ENCODE peak calls at places on chromosomes 3 and 15, in seven cellular contexts. One of them, this sample, is unnamed. For H3K36me3, the result is how much of the 10 kb centered on the place peaks cover.

GRCh38 chr3:58027704-58028317 is 19.6 kb downstream of the FLNB start:
- DNase-seq in MM.1S: no peak
- DNase-seq in GM06990: no peak
- DNase-seq in K562: no peak
- DNase-seq in suprapubic skin: no peak
- DNase-seq in GM23338: peak
- DNase-seq in cardiac muscle cell: no peak
- DNase-seq in this sample: no peak

GRCh38 chr3:194251007-194251406 is 100.1 kb downstream of the CPN2 start:
- DNase-seq in GM23338: no peak
- DNase-seq in suprapubic skin: no peak
- DNase-seq in MM.1S: no peak
- DNase-seq in K562: no peak
- DNase-seq in cardiac muscle cell: no peak
- DNase-seq in GM06990: no peak
- DNase-seq in this sample: no peak

GRCh38 chr15:66803182-66803729 is 101.2 kb downstream of the SMAD6 start:
- DNase-seq in MM.1S: no peak
- DNase-seq in suprapubic skin: peak
- DNase-seq in K562: peak
- DNase-seq in GM23338: peak
- DNase-seq in cardiac muscle cell: peak
- DNase-seq in GM06990: no peak
- DNase-seq in this sample: peak

GRCh38 chr3:66553714-66554113 is 52.9 kb upstream of the LRIG1 start:
- DNase-seq in suprapubic skin: no peak
- DNase-seq in K562: no peak
- DNase-seq in GM06990: no peak
- DNase-seq in GM23338: no peak
- DNase-seq in cardiac muscle cell: no peak
- DNase-seq in MM.1S: no peak
- DNase-seq in this sample: no peak

GRCh38 chr3:31106204-31106603 is 211.7 kb upstream of the GADL1 start:
- DNase-seq in GM06990: no peak
- DNase-seq in K562: no peak
- DNase-seq in MM.1S: no peak
- DNase-seq in GM23338: no peak
- DNase-seq in cardiac muscle cell: no peak
- DNase-seq in suprapubic skin: no peak
- DNase-seq in this sample: no peak

GRCh38 chr3:177523991-177524438 is 326.7 kb upstream of the TBL1XR1 start:
- DNase-seq in MM.1S: no peak
- DNase-seq in GM23338: no peak
- DNase-seq in GM06990: no peak
- DNase-seq in cardiac muscle cell: no peak
- DNase-seq in suprapubic skin: no peak
- DNase-seq in K562: no peak
- DNase-seq in this sample: no peak

GRCh38 chr3:11635671-11636371 is 7.9 kb downstream of the VGLL4 start:
- DNase-seq in cardiac muscle cell: no peak
- DNase-seq in K562: no peak
- DNase-seq in MM.1S: no peak
- DNase-seq in GM23338: no peak
- DNase-seq in GM06990: no peak
- DNase-seq in suprapubic skin: no peak
- DNase-seq in this sample: no peak

GRCh38 chr3:100891033-100891432 is 102.2 kb downstream of the ABI3BP start:
- DNase-seq in GM06990: no peak
- DNase-seq in MM.1S: no peak
- DNase-seq in GM23338: peak
- DNase-seq in cardiac muscle cell: no peak
- DNase-seq in suprapubic skin: no peak
- DNase-seq in K562: no peak
- DNase-seq in this sample: no peak

GRCh38 chr3:55929154-55929869 is 442.2 kb upstream of the WNT5A start:
- DNase-seq in suprapubic skin: no peak
- DNase-seq in GM23338: no peak
- DNase-seq in cardiac muscle cell: no peak
- DNase-seq in MM.1S: no peak
- DNase-seq in K562: no peak
- DNase-seq in GM06990: no peak
- DNase-seq in this sample: no peak

GRCh38 chr3:49666592-49666991 is 7.6 kb upstream of the APEH start:
- DNase-seq in cardiac muscle cell: no peak
- DNase-seq in GM06990: no peak
- DNase-seq in GM23338: peak
- DNase-seq in MM.1S: no peak
- DNase-seq in K562: no peak
- DNase-seq in suprapubic skin: no peak
- DNase-seq in this sample: no peak

GRCh38 chr3:30548605-30549004 is 57.8 kb upstream of the TGFBR2 start:
- DNase-seq in GM06990: peak
- DNase-seq in GM23338: peak
- DNase-seq in cardiac muscle cell: no peak
- DNase-seq in K562: peak
- DNase-seq in MM.1S: no peak
- DNase-seq in suprapubic skin: no peak
- DNase-seq in this sample: no peak

GRCh38 chr15:69881760-69882159 is 216.0 kb downstream of the TLE3 start:
- DNase-seq in cardiac muscle cell: no peak
- DNase-seq in GM06990: peak
- DNase-seq in suprapubic skin: no peak
- DNase-seq in K562: no peak
- DNase-seq in MM.1S: peak
- DNase-seq in GM23338: no peak
- DNase-seq in this sample: no peak

GRCh38 chr3:33751320-33751719 is 33.3 kb upstream of the CLASP2 start:
- DNase-seq in GM06990: no peak
- DNase-seq in GM23338: no peak
- DNase-seq in MM.1S: no peak
- DNase-seq in cardiac muscle cell: no peak
- DNase-seq in suprapubic skin: no peak
- DNase-seq in K562: no peak
- DNase-seq in this sample: no peak

GRCh38 chr3:194137314-194138097 is 1.6 kb downstream of the HES1 start:
- DNase-seq in cardiac muscle cell: peak
- DNase-seq in K562: peak
- DNase-seq in GM06990: peak
- DNase-seq in MM.1S: peak
- DNase-seq in suprapubic skin: peak
- DNase-seq in GM23338: peak
- DNase-seq in this sample: no peak

GRCh38 chr15:90004252-90004651 is 3.1 kb downstream of the ZNF710 start:
- DNase-seq in cardiac muscle cell: no peak
- DNase-seq in suprapubic skin: peak
- DNase-seq in MM.1S: no peak
- DNase-seq in K562: no peak
- DNase-seq in GM06990: no peak
- DNase-seq in GM23338: no peak
- DNase-seq in this sample: no peak

GRCh38 chr3:175749981-175750380 is 890.8 kb downstream of the NAALADL2 start:
- DNase-seq in K562: no peak
- DNase-seq in GM23338: no peak
- DNase-seq in GM06990: no peak
- DNase-seq in MM.1S: no peak
- DNase-seq in cardiac muscle cell: no peak
- DNase-seq in suprapubic skin: no peak
- DNase-seq in this sample: no peak

GRCh38 chr3:64260391-64260790 is 35.1 kb upstream of the PRICKLE2 start:
- DNase-seq in MM.1S: no peak
- DNase-seq in suprapubic skin: no peak
- DNase-seq in K562: no peak
- DNase-seq in GM23338: no peak
- DNase-seq in cardiac muscle cell: no peak
- DNase-seq in GM06990: no peak
- DNase-seq in this sample: no peak

GRCh38 chr15:61047783-61048182 is 181.3 kb downstream of the RORA start:
- DNase-seq in GM06990: no peak
- DNase-seq in suprapubic skin: no peak
- DNase-seq in MM.1S: no peak
- DNase-seq in GM23338: no peak
- DNase-seq in K562: no peak
- DNase-seq in cardiac muscle cell: no peak
- DNase-seq in this sample: no peak

GRCh38 chr3:72816843-72817485 is 31.3 kb downstream of the SHQ1 start:
- DNase-seq in suprapubic skin: no peak
- DNase-seq in K562: no peak
- DNase-seq in cardiac muscle cell: no peak
- DNase-seq in GM23338: no peak
- DNase-seq in GM06990: peak
- DNase-seq in MM.1S: peak
- DNase-seq in this sample: no peak

GRCh38 chr3:14240366-14240765 is 61.7 kb downstream of the LSM3 start:
- DNase-seq in cardiac muscle cell: no peak
- DNase-seq in GM23338: no peak
- DNase-seq in K562: no peak
- DNase-seq in MM.1S: no peak
- DNase-seq in suprapubic skin: no peak
- DNase-seq in GM06990: no peak
- DNase-seq in this sample: no peak

GRCh38 chr15:25659251-25659650 is 203.9 kb downstream of the ATP10A start:
- DNase-seq in K562: no peak
- DNase-seq in GM06990: no peak
- DNase-seq in GM23338: no peak
- DNase-seq in cardiac muscle cell: no peak
- DNase-seq in suprapubic skin: no peak
- DNase-seq in MM.1S: no peak
- DNase-seq in this sample: no peak

GRCh38 chr3:123663977-123664376 is 79.1 kb upstream of the HACD2 start:
- DNase-seq in cardiac muscle cell: no peak
- DNase-seq in suprapubic skin: no peak
- DNase-seq in MM.1S: no peak
- DNase-seq in K562: no peak
- DNase-seq in GM23338: no peak
- DNase-seq in GM06990: no peak
- DNase-seq in this sample: no peak

GRCh38 chr3:123660276-123660675 is 75.4 kb upstream of the HACD2 start:
- DNase-seq in GM06990: no peak
- DNase-seq in K562: no peak
- DNase-seq in cardiac muscle cell: no peak
- DNase-seq in suprapubic skin: no peak
- DNase-seq in GM23338: no peak
- DNase-seq in MM.1S: no peak
- DNase-seq in this sample: no peak

GRCh38 chr3:123660900-123661299 is 76.0 kb upstream of the HACD2 start:
- DNase-seq in K562: no peak
- DNase-seq in GM06990: no peak
- DNase-seq in GM23338: no peak
- DNase-seq in MM.1S: no peak
- DNase-seq in suprapubic skin: peak
- DNase-seq in cardiac muscle cell: peak
- DNase-seq in this sample: peak

GRCh38 chr3:123664771-123665170 is 79.9 kb upstream of the HACD2 start:
- DNase-seq in suprapubic skin: no peak
- DNase-seq in GM23338: no peak
- DNase-seq in K562: no peak
- DNase-seq in MM.1S: no peak
- DNase-seq in cardiac muscle cell: no peak
- DNase-seq in GM06990: no peak
- DNase-seq in this sample: no peak

DNA sequence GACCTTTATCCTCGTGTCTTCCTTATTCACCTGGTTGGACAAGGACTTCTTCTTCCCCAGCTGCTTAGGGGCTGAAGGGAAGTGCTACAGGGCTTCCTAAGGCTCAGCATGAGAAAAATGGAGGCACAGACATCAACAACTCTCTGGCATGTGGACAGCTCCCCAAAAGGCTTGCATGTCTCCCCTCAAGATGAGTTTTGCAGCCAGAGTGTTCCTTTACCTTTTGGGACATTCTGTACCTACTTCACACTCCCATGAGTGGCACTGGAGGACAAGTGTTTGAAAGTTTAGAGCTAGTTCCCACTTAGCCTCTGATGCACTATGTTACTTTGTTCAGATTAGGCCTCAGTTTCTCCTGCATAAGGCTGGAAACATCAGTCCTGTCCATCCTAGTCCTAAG is 77.1 kb upstream of the HACD2 start:
- DNase-seq in GM23338: no peak
- DNase-seq in GM06990: no peak
- DNase-seq in cardiac muscle cell: no peak
- DNase-seq in MM.1S: no peak
- DNase-seq in suprapubic skin: no peak
- DNase-seq in K562: no peak
- DNase-seq in this sample: no peak
- H3K36me3 ChIP-seq in GM23338: under half
- H3K36me3 ChIP-seq in GM06990: under half
- H3K36me3 ChIP-seq in cardiac muscle cell: under half
- H3K36me3 ChIP-seq in MM.1S: under half
- H3K36me3 ChIP-seq in suprapubic skin: under half
- H3K36me3 ChIP-seq in K562: under half
- H3K36me3 ChIP-seq in this sample: under half

DNA sequence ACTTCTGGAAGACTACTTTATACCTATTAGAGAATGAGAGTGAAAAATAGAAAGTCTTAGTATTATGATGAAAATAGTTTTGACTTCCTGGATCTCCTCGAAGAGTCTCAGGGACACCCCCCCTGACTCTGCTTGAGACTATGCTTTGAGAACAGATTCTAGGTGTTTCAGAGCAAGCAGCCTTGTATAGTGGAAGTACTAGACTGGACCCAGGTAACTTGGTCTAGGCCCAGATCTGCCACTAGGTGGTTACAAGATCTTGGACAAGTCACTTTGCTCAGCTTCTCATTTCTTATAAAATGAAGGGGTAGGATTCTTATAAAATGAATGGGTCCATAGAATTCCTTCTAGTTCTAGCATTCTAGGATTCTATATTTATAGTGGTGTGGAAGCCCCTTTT is 9.1 kb downstream of the ABHD5 start:
- DNase-seq in suprapubic skin: no peak
- DNase-seq in GM23338: peak
- DNase-seq in GM06990: peak
- DNase-seq in MM.1S: peak
- DNase-seq in K562: peak
- DNase-seq in cardiac muscle cell: no peak
- DNase-seq in this sample: no peak
- TF ChIP-seq CTCF in suprapubic skin: no peak
- TF ChIP-seq CTCF in GM23338: peak
- TF ChIP-seq CTCF in GM06990: peak
- TF ChIP-seq CTCF in MM.1S: peak
- TF ChIP-seq CTCF in K562: peak
- TF ChIP-seq CTCF in cardiac muscle cell: peak
- TF ChIP-seq CTCF in this sample: peak

GRCh38 chr3:12911881-12912415 is 70.6 kb upstream of the RPL32 start:
- DNase-seq in GM23338: no peak
- DNase-seq in K562: no peak
- DNase-seq in suprapubic skin: no peak
- DNase-seq in GM06990: no peak
- DNase-seq in MM.1S: no peak
- DNase-seq in cardiac muscle cell: no peak
- DNase-seq in this sample: no peak
- H3K36me3 ChIP-seq in GM23338: under half
- H3K36me3 ChIP-seq in K562: half or more
- H3K36me3 ChIP-seq in suprapubic skin: half or more
- H3K36me3 ChIP-seq in GM06990: half or more
- H3K36me3 ChIP-seq in MM.1S: under half
- H3K36me3 ChIP-seq in cardiac muscle cell: under half
- H3K36me3 ChIP-seq in this sample: under half

GRCh38 chr3:197749601-197750395 is at the start of gene FYTTD1:
- DNase-seq in MM.1S: peak
- DNase-seq in K562: peak
- DNase-seq in suprapubic skin: peak
- DNase-seq in GM23338: peak
- DNase-seq in GM06990: peak
- DNase-seq in cardiac muscle cell: peak
- DNase-seq in this sample: peak
- TF ChIP-seq CTCF in MM.1S: peak
- TF ChIP-seq CTCF in K562: peak
- TF ChIP-seq CTCF in suprapubic skin: peak
- TF ChIP-seq CTCF in GM23338: peak
- TF ChIP-seq CTCF in GM06990: peak
- TF ChIP-seq CTCF in cardiac muscle cell: peak
- TF ChIP-seq CTCF in this sample: peak

GRCh38 chr3:37321863-37322262 is 147.5 kb upstream of the LRRFIP2 start:
- DNase-seq in suprapubic skin: no peak
- DNase-seq in GM06990: no peak
- DNase-seq in GM23338: no peak
- DNase-seq in K562: no peak
- DNase-seq in MM.1S: no peak
- DNase-seq in cardiac muscle cell: no peak
- DNase-seq in this sample: no peak
- H3K36me3 ChIP-seq in suprapubic skin: under half
- H3K36me3 ChIP-seq in GM06990: under half
- H3K36me3 ChIP-seq in GM23338: under half
- H3K36me3 ChIP-seq in K562: half or more
- H3K36me3 ChIP-seq in MM.1S: under half
- H3K36me3 ChIP-seq in cardiac muscle cell: half or more
- H3K36me3 ChIP-seq in this sample: under half

This sample was measured in kidney epithelial cell.